ENCODE peak calls at places on chromosomes 16 and 17, in four cellular contexts. T is tibial nerve, Y is fibroblast of lung, Q is kidney. E is an unnamed sample. For H3K9me3, the result is how much of the 10 kb centered on the place peaks cover.

GRCh38 chr17:48456584-48456983 is 26.6 kb upstream of the SKAP1 start:
- DNase-seq in T (no peak), Q (no peak), Y (no peak), E (no peak)

GRCh38 chr17:41627316-41628072 is 3.1 kb upstream of the KRT17 start:
- DNase-seq in T (no peak), Q (peak), Y (no peak), E (no peak)

GRCh38 chr17:13597723-13598347 is 3.9 kb downstream of the HS3ST3A1 start:
- DNase-seq in Y (peak), T (no peak), Q (no peak), E (no peak)

GRCh38 chr16:27408012-27408601 is 6.1 kb downstream of the IL21R start:
- DNase-seq in T (no peak), Q (no peak), Y (peak), E (no peak)

GRCh38 chr17:38673714-38674012 is 1.1 kb downstream of the EPOP start:
- DNase-seq in T (no peak), Y (no peak), Q (no peak), E (no peak)

GRCh38 chr16:8905168-8905762 is 23.1 kb downstream of the LITAFD start:
- DNase-seq in T (no peak), Y (peak), Q (no peak), E (no peak)

GRCh38 chr17:18896146-18896545 is 38.2 kb downstream of the PRPSAP2 start:
- DNase-seq in Y (no peak), Q (no peak), T (no peak), E (no peak)

GRCh38 chr17:10019941-10020403 is 114.9 kb upstream of the RCVRN start:
- DNase-seq in Q (no peak), T (no peak), Y (no peak), E (no peak)

GRCh38 chr16:82651921-82652601 is 25.3 kb downstream of the CDH13 start:
- DNase-seq in Q (no peak), Y (no peak), T (no peak), E (no peak)

GRCh38 chr16:53744449-53744848 is 40.5 kb downstream of the FTO start:
- DNase-seq in T (no peak), Y (no peak), Q (no peak), E (no peak)

GRCh38 chr16:87931504-87931903 is 4.8 kb downstream of the CA5A start:
- DNase-seq in T (no peak), Y (peak), Q (no peak), E (no peak)

DNA sequence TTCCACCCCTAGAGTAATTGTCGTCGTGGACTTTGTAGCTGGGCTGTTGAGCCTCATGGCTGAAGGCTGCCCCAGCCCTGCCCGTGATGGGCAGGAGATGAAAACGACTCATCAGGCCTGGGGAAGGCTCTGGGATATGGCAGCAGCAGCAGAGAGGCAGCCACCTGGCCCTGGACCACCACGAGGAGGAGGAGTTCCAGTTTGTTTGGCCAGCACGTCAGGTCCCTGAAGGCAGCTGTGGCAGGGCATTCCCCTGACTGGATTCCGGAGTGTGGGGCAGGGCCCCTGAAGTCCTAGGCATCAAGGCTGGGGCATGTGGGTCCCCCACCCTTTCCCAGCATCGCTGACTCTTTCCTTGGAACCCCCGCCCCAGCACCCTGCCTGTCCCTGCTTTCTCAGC is 197.4 kb downstream of the ZNF423 start:
- DNase-seq in Q (no peak), Y (no peak), T (no peak), E (no peak)
- H3K9me3 ChIP-seq in Q (under half), Y (under half), T (under half), E (under half)

DNA sequence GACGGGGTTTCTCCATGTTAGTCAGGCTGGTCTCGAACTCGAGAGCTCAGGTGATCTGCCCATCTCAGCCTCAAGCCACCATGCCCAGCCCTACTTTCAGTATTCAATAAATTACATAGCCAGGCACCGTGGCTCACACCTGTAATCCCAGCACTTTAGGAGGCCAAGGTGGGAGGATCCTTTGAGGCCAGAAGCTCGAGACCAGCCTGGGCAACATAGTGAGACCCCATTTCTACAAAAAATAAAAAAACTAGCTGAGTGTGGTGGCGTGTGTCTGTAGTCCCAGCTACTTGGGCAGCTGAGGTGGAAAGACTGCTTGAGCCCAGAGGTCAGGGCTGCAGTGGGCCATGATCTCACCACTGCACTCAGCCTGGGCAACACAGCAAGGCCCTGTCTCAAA is 8.2 kb downstream of the MIEN1 start:
- DNase-seq in Y (no peak), T (no peak), Q (no peak), E (no peak)
- H3K9me3 ChIP-seq in Y (under half), T (under half), Q (under half), E (under half)

GRCh38 chr16:35144212-35144932 is 1685.0 kb downstream of the TP53TG3F start:
- DNase-seq in Y (no peak), T (no peak), Q (no peak), E (no peak)

GRCh38 chr16:35140293-35140986 is 1681.0 kb downstream of the TP53TG3F start:
- DNase-seq in Y (no peak), Q (no peak), T (no peak), E (no peak)

GRCh38 chr16:35141303-35141702 is 1681.9 kb downstream of the TP53TG3F start:
- DNase-seq in Q (no peak), Y (no peak), T (no peak), E (no peak)

GRCh38 chr16:35142147-35142808 is 1682.9 kb downstream of the TP53TG3F start:
- DNase-seq in Q (no peak), T (no peak), Y (no peak), E (no peak)

DNA sequence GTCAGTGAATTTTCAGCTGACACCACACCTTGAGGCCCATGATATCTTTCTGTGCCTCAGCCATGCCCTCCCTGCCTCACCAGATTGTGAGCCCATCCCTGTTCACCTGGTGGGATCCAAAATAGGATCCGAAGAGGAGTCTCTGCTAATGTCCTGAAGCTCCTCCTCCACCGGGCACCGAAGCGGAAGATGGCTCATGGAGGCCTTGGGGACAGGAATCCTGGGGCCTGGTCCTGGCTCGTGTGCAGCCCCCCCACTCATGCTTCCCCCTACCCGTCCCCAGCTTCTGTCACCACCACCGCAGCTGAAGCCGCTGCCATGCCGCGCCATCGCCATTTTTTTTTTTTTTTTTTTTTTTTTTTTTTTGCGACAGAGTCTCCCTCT is 1683.4 kb downstream of the TP53TG3F start:
- DNase-seq in Y (no peak), T (no peak), Q (no peak), E (no peak)
- H3K9me3 ChIP-seq in Y (under half), T (under half), Q (under half), E (under half)

DNA sequence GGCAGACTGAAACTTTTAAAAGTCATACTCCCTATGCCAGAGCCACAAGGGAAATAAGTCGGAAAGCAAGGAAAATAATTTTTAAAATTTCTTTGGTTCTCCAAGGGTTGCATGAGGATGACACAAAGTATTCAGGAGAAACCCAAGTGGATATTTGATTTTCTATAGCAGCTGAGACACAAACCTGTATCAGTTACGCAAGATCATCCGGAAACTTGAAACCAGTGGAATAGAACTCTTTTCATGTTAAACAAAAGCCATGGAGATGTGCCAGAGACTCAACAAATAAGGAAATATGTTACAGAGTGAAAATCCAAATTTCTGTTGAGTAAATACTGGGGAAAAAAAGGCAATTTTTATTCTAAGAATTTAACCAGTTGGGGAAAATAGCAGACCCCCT is 294.7 kb downstream of the KIF2B start:
- DNase-seq in Q (no peak), Y (no peak), T (no peak), E (no peak)
- H3K9me3 ChIP-seq in Q (under half), Y (under half), T (under half), E (under half)

DNA sequence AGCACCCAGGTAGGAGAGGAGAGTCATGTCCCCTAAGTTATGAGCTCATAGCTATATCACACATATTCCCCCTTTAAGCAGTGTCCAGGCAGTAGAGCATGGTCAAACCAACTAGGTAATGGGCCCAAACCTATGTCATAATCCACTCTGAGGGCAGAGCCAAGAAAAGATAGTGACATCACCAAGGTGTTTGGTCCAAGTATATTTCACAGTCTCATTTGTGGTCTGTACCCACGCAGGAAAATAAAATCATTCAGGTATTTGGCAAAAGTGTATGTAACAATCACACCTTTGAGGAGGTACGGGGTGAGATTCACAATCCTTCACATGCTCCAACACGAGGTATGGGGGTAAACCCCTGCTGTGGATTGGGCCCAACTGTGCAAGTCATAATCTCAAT is 2112.8 kb downstream of the TP53TG3F start:
- DNase-seq in Q (no peak), Y (no peak), T (no peak), E (no peak)
- H3K9me3 ChIP-seq in Q (under half), Y (under half), T (under half), E (under half)

GRCh38 chr17:82821554-82821953 is 18.3 kb downstream of the ZNF750 start:
- DNase-seq in Q (no peak), Y (no peak), T (no peak), E (no peak)
- H3K9me3 ChIP-seq in Q (under half), Y (under half), T (under half), E (under half)

GRCh38 chr16:3223913-3224515 is 10.9 kb downstream of the ZNF200 start:
- DNase-seq in T (no peak), Q (no peak), Y (peak), E (no peak)
- H3K9me3 ChIP-seq in T (under half), Q (half or more), Y (under half), E (under half)

E was measured in T-helper 17 cell.